ENCODE peak calls at places on chromosomes 13 and 19, in seven cellular contexts. N, U, K, F, Y, E and H are unnamed samples.
A peak's percentile ranks its signal among the peaks of the same experiment; 100 is the strongest.

GRCh38 chr19:48152552-48152951 is 17.6 kb downstream of the LIG1 start:
- DNase-seq in F (no peak), Y (peak; percentile 87), N (peak; percentile 71), E (peak; percentile 67), K (peak; percentile 46), U (peak; percentile 69), H (peak; percentile 72)

GRCh38 chr19:50657672-50658437 is 8.6 kb downstream of the C19orf81 start:
- DNase-seq in Y (peak; percentile 100), F (peak; percentile 39), K (peak; percentile 15), E (peak; percentile 98), N (peak; percentile 83), U (peak; percentile 76), H (peak; percentile 52)

GRCh38 chr19:6674868-6675305 is 4.9 kb upstream of the TNFSF14 start:
- DNase-seq in U (no peak), E (peak; percentile 87), Y (peak; percentile 87), N (peak; percentile 78), K (peak; percentile 75), F (no peak), H (peak; percentile 71)

GRCh38 chr19:46423194-46423593 is 5.5 kb downstream of the PNMA8C start:
- DNase-seq in N (no peak), U (no peak), K (no peak), F (no peak), E (no peak), Y (no peak), H (no peak)

GRCh38 chr19:926595-927043 is 784 bp downstream of the ARID3A start:
- DNase-seq in U (peak; percentile 60), Y (peak; percentile 73), K (no peak), E (peak; percentile 26), N (no peak), F (no peak), H (no peak)

GRCh38 chr19:49939721-49940481 is 10.6 kb upstream of the NUP62 start:
- DNase-seq in F (no peak), N (no peak), K (no peak), Y (peak; percentile 62), U (no peak), E (peak; percentile 30), H (no peak)

GRCh38 chr13:59205501-59205900 is 958.2 kb downstream of the DIAPH3 start:
- DNase-seq in E (no peak), N (no peak), F (no peak), K (no peak), U (no peak), Y (no peak), H (no peak)

GRCh38 chr19:12708641-12709040 is 12.2 kb upstream of the FBXW9 start:
- DNase-seq in K (no peak), F (no peak), E (no peak), U (no peak), Y (no peak), N (no peak), H (no peak)

GRCh38 chr19:29415507-29415906 is 110.3 kb upstream of the VSTM2B start:
- DNase-seq in U (no peak), Y (peak; percentile 83), N (no peak), F (no peak), E (no peak), K (no peak), H (no peak)

GRCh38 chr19:15696654-15697194 is 23.8 kb downstream of the CYP4F12 start:
- DNase-seq in F (no peak), E (no peak), N (no peak), Y (no peak), K (no peak), U (no peak), H (no peak)

GRCh38 chr13:38563739-38564138 is 123.1 kb upstream of the FREM2 start:
- DNase-seq in N (no peak), E (no peak), Y (no peak), U (no peak), K (no peak), F (no peak), H (no peak)

GRCh38 chr19:8138201-8138600 is 11.2 kb downstream of the FBN3 start:
- DNase-seq in N (no peak), U (no peak), K (no peak), F (no peak), E (no peak), Y (no peak), H (no peak)

GRCh38 chr13:41897126-41897525 is 63.8 kb downstream of the VWA8 start:
- DNase-seq in K (no peak), N (no peak), Y (no peak), F (no peak), E (no peak), U (no peak), H (no peak)

GRCh38 chr13:50323440-50324070 is 308.3 kb downstream of the KCNRG start:
- DNase-seq in Y (no peak), U (no peak), K (no peak), F (no peak), E (peak; percentile 73), N (no peak), H (no peak)

GRCh38 chr13:98350746-98351330 is 173.8 kb upstream of the RNF113B start:
- DNase-seq in F (no peak), K (no peak), Y (peak; percentile 23), U (no peak), N (no peak), E (peak; percentile 3), H (no peak)
- H3K9me3 ChIP-seq in F (no peaks in the 10 kb centered on the region), K (no peaks in the 10 kb centered on the region), Y (no peaks in the 10 kb centered on the region), U (no peaks in the 10 kb centered on the region), N (no peaks in the 10 kb centered on the region), E (no peaks in the 10 kb centered on the region), H (no peaks in the 10 kb centered on the region)

GRCh38 chr13:113258655-113259054 is 38.4 kb upstream of the LAMP1 start:
- DNase-seq in Y (no peak), K (no peak), E (no peak), N (no peak), U (no peak), F (no peak), H (no peak)
- H3K36me3 ChIP-seq in Y (peaks cover 88% of the 10 kb centered on the region), K (peaks cover 28% of the 10 kb centered on the region), E (peaks cover 11% of the 10 kb centered on the region), N (peaks cover 24% of the 10 kb centered on the region), U (peaks cover 36% of the 10 kb centered on the region), F (peaks cover 59% of the 10 kb centered on the region), H (peaks cover 78% of the 10 kb centered on the region)

GRCh38 chr19:9151367-9151766 is 11.2 kb downstream of the ZNF317 start:
- DNase-seq in U (no peak), F (no peak), E (no peak), K (no peak), N (peak; percentile 7), Y (no peak), H (no peak)

GRCh38 chr19:9149976-9150375 is 9.8 kb downstream of the ZNF317 start:
- DNase-seq in K (no peak), F (no peak), U (no peak), N (no peak), Y (no peak), E (peak; percentile 76), H (no peak)

GRCh38 chr19:9150650-9151049 is 10.5 kb downstream of the ZNF317 start:
- DNase-seq in K (no peak), Y (no peak), F (no peak), N (no peak), U (no peak), E (no peak), H (no peak)

GRCh38 chr19:9146882-9147281 is 6.7 kb downstream of the ZNF317 start:
- DNase-seq in U (no peak), F (no peak), N (no peak), Y (no peak), K (no peak), E (no peak), H (no peak)

GRCh38 chr19:9148687-9149086 is 8.5 kb downstream of the ZNF317 start:
- DNase-seq in K (no peak), E (no peak), F (no peak), Y (no peak), U (no peak), N (no peak), H (no peak)
- H3K9me3 ChIP-seq in K (peaks cover 75% of the 10 kb centered on the region), E (peaks cover 65% of the 10 kb centered on the region), F (peaks cover 30% of the 10 kb centered on the region), Y (peaks cover 94% of the 10 kb centered on the region), U (peaks cover 12% of the 10 kb centered on the region), N (peaks cover 9% of the 10 kb centered on the region), H (peaks cover 60% of the 10 kb centered on the region)

GRCh38 chr19:18908917-18909619 is 10.1 kb downstream of the COPE start:
- DNase-seq in N (no peak), F (no peak), E (no peak), K (no peak), U (no peak), Y (no peak), H (no peak)
- H3K36me3 ChIP-seq in N (peaks cover 33% of the 10 kb centered on the region), F (peaks cover 18% of the 10 kb centered on the region), E (peaks cover 10% of the 10 kb centered on the region), K (peaks cover 12% of the 10 kb centered on the region), U (peaks cover 22% of the 10 kb centered on the region), Y (peaks cover 48% of the 10 kb centered on the region), H (peaks cover 41% of the 10 kb centered on the region)

GRCh38 chr19:2847507-2847906 is 6.2 kb downstream of the ZNF555 start:
- DNase-seq in U (no peak), K (no peak), E (no peak), N (no peak), Y (no peak), F (no peak), H (no peak)
- H3K9me3 ChIP-seq in U (peaks cover 7% of the 10 kb centered on the region), K (peaks cover 4% of the 10 kb centered on the region), E (peaks cover 14% of the 10 kb centered on the region), N (peaks cover 2% of the 10 kb centered on the region), Y (peaks cover 89% of the 10 kb centered on the region), F (peaks cover 37% of the 10 kb centered on the region), H (peaks cover 31% of the 10 kb centered on the region)

DNA sequence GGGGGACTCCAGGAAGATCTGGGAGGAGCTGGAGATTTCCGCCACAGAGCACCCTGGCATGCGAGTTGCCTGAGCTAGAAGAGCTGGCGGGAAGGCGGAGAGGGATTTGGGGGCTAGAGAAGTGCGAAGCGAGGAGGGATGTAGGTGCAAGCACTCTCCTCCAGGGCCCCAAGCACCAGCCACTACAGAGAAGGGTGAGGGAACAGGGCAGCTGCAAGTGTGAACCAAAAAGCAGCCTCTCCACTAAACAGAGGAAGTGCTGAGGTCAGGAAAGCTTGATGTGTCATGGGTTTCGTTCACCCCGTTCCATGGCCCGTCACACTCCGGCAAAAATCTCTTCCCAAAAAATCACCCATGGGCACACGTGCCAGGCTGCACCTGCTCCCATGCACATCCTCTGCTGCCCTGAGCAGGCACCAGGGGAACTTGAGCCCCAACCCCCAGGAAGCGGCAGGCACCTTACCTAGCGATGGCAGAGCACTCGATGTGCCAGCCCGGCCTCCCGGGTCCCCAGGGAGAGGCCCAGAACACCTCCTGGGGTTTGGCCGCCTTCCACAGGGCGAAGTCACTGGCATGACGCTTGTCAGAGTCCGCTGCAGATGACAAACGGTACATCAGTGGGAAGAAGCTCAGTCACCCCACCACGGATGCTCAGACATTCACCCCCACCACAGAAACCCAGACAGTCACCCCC is 29.3 kb downstream of the CARS2 start:
- DNase-seq in U (peak; percentile 56), K (no peak), F (no peak), Y (no peak), E (no peak), N (no peak), H (no peak)
- H3K36me3 ChIP-seq in U (peaks cover 1% of the 10 kb centered on the region), K (peaks cover 23% of the 10 kb centered on the region), F (peaks cover 10% of the 10 kb centered on the region), Y (peaks cover 41% of the 10 kb centered on the region), E (peaks cover 4% of the 10 kb centered on the region), N (peaks cover 26% of the 10 kb centered on the region), H (peaks cover 36% of the 10 kb centered on the region)

GRCh38 chr13:89470901-89471300 is 1799.7 kb downstream of the SLITRK5 start:
- DNase-seq in F (no peak), E (no peak), N (no peak), Y (no peak), K (no peak), U (no peak), H (no peak)

GRCh38 chr13:89474432-89474831 is 1803.3 kb downstream of the SLITRK5 start:
- DNase-seq in U (no peak), E (no peak), N (no peak), F (no peak), K (no peak), Y (no peak), H (no peak)
- H3K9me3 ChIP-seq in U (no peaks in the 10 kb centered on the region), E (no peaks in the 10 kb centered on the region), N (no peaks in the 10 kb centered on the region), F (no peaks in the 10 kb centered on the region), K (no peaks in the 10 kb centered on the region), Y (peaks cover 14% of the 10 kb centered on the region), H (peaks cover 10% of the 10 kb centered on the region)